ENCODE peak calls at places on chromosome 17, in nine cellular contexts. O is IMR-90; T is psoas muscle; E is LoVo; V is activated CD4-positive, alpha-beta T cell treated with anti-CD3 and anti-CD28 coated beads, Interleukin-2, amount 10 ng/mL, durations not matched to agents 7 days and 5 days; Z is mesendoderm; U is NCI-H345; Y is NCI-H1930; P is sciatic nerve. X is an unnamed sample.

GRCh38 chr17:79836952-79837887 is 2.0 kb downstream of the CBX4 start:
- DNase-seq in O (peak), T (peak), E (no peak), V (peak), Z (peak), U (no peak), Y (no peak), P (peak), X (no peak)

GRCh38 chr17:2906907-2907306 is 110.7 kb downstream of the RAP1GAP2 start:
- DNase-seq in O (no peak), T (no peak), E (no peak), V (no peak), Z (peak), U (no peak), Y (no peak), P (no peak), X (no peak)

GRCh38 chr17:38719943-38720641 is 10.0 kb upstream of the CISD3 start:
- DNase-seq in O (no peak), T (no peak), E (no peak), V (no peak), Z (peak), U (no peak), Y (no peak), P (no peak), X (no peak)

GRCh38 chr17:51650202-51650601 is 389.9 kb downstream of the UTP18 start:
- DNase-seq in O (no peak), T (no peak), E (no peak), V (no peak), Z (no peak), U (no peak), Y (no peak), P (no peak), X (no peak)

GRCh38 chr17:6856054-6856453 is 24.5 kb upstream of the TEKT1 start:
- DNase-seq in O (no peak), T (no peak), E (no peak), V (no peak), Z (peak), U (no peak), Y (no peak), P (no peak), X (no peak)

GRCh38 chr17:51118330-51119195 is 2.1 kb downstream of the SPAG9 start:
- DNase-seq in O (no peak), T (peak), E (no peak), V (no peak), Z (no peak), U (peak), Y (no peak), P (no peak), X (no peak)

GRCh38 chr17:50114849-50115357 is 15.1 kb downstream of the SAMD14 start:
- DNase-seq in O (peak), T (no peak), E (no peak), V (peak), Z (peak), U (peak), Y (no peak), P (no peak), X (no peak)

GRCh38 chr17:2755941-2756724 is 6.7 kb upstream of the CCDC92B start:
- DNase-seq in O (no peak), T (no peak), E (no peak), V (no peak), Z (peak), U (peak), Y (no peak), P (no peak), X (no peak)

GRCh38 chr17:14301761-14302401 is 1.0 kb downstream of the HS3ST3B1 start:
- DNase-seq in O (peak), T (peak), E (no peak), V (peak), Z (no peak), U (no peak), Y (no peak), P (no peak), X (no peak)

GRCh38 chr17:29176500-29177351 is 3.5 kb downstream of the MYO18A start:
- DNase-seq in O (peak), T (peak), E (peak), V (peak), Z (peak), U (peak), Y (peak), P (no peak), X (no peak)

GRCh38 chr17:1375615-1376014 is 24.4 kb downstream of the YWHAE start:
- DNase-seq in O (no peak), T (no peak), E (no peak), V (no peak), Z (no peak), U (no peak), Y (no peak), P (no peak), X (no peak)

GRCh38 chr17:61196799-61197198 is 202.8 kb upstream of the TBX2 start:
- DNase-seq in O (peak), T (no peak), E (no peak), V (no peak), Z (no peak), U (no peak), Y (no peak), P (no peak), X (no peak)

GRCh38 chr17:47690121-47690520 is 3.8 kb upstream of the TBKBP1 start:
- DNase-seq in O (no peak), T (no peak), E (no peak), V (no peak), Z (no peak), U (no peak), Y (no peak), P (no peak), X (no peak)

GRCh38 chr17:42153919-42154491 is 784 bp downstream of the RAB5C start:
- DNase-seq in O (peak), T (no peak), E (peak), V (peak), Z (peak), U (no peak), Y (no peak), P (no peak), X (no peak)

GRCh38 chr17:21204923-21205322 is 9.0 kb downstream of the TMEM11 start:
- DNase-seq in O (no peak), T (no peak), E (no peak), V (no peak), Z (no peak), U (no peak), Y (no peak), P (no peak), X (no peak)

GRCh38 chr17:79005063-79005861 is 4.3 kb downstream of the CANT1 start:
- DNase-seq in O (no peak), T (no peak), E (peak), V (peak), Z (no peak), U (peak), Y (no peak), P (peak), X (no peak)

GRCh38 chr17:80769936-80770625 is 221.6 kb upstream of the CHMP6 start:
- DNase-seq in O (no peak), T (no peak), E (no peak), V (no peak), Z (no peak), U (no peak), Y (no peak), P (peak), X (no peak)

GRCh38 chr17:78763561-78763960 is 18.5 kb downstream of the CYTH1 start:
- DNase-seq in O (peak), T (no peak), E (no peak), V (no peak), Z (no peak), U (no peak), Y (no peak), P (no peak), X (no peak)

GRCh38 chr17:11944587-11944986 is 52.7 kb downstream of the ZNF18 start:
- DNase-seq in O (no peak), T (no peak), E (no peak), V (no peak), Z (no peak), U (no peak), Y (no peak), P (no peak), X (no peak)

GRCh38 chr17:7380855-7381683 is at the start of gene TNK1:
- DNase-seq in O (no peak), T (peak), E (peak), V (no peak), Z (peak), U (peak), Y (no peak), P (peak), X (no peak)

GRCh38 chr17:72665841-72666518 is 426.5 kb downstream of the SLC39A11 start:
- DNase-seq in O (peak), T (no peak), E (no peak), V (no peak), Z (no peak), U (peak), Y (no peak), P (no peak), X (no peak)

GRCh38 chr17:58002558-58002957 is 4.5 kb downstream of the SRSF1 start:
- DNase-seq in O (no peak), T (no peak), E (no peak), V (no peak), Z (no peak), U (no peak), Y (no peak), P (no peak), X (no peak)

GRCh38 chr17:1509255-1509943 is 7.0 kb downstream of the INPP5K start:
- DNase-seq in O (no peak), T (no peak), E (no peak), V (no peak), Z (no peak), U (no peak), Y (no peak), P (no peak), X (no peak)

GRCh38 chr17:36198831-36199465 is 2.4 kb upstream of the CCL3L1 start:
- DNase-seq in O (no peak), T (no peak), E (no peak), V (no peak), Z (peak), U (no peak), Y (no peak), P (no peak), X (no peak)

GRCh38 chr17:27226611-27227234 is 67.2 kb upstream of the WSB1 start:
- DNase-seq in O (peak), T (no peak), E (peak), V (no peak), Z (no peak), U (no peak), Y (no peak), P (no peak), X (no peak)

GRCh38 chr17:20791626-20792025 is 212.1 kb downstream of the CDRT15L2 start:
- DNase-seq in O (no peak), T (no peak), E (no peak), V (no peak), Z (no peak), U (no peak), Y (no peak), P (no peak), X (no peak)

GRCh38 chr17:64676763-64677162 is 14.7 kb upstream of the SMURF2 start:
- DNase-seq in O (no peak), T (no peak), E (no peak), V (no peak), Z (no peak), U (no peak), Y (no peak), P (no peak), X (no peak)

GRCh38 chr17:78781339-78782304 is at the start of gene CYTH1:
- DNase-seq in O (no peak), T (peak), E (peak), V (peak), Z (peak), U (peak), Y (no peak), P (no peak), X (no peak)

GRCh38 chr17:29949708-29950107 is 8.3 kb downstream of the EFCAB5 start:
- DNase-seq in O (no peak), T (no peak), E (no peak), V (no peak), Z (no peak), U (peak), Y (no peak), P (no peak), X (no peak)